ENCODE peak calls at places on chromosome 1, in seven cellular contexts. One of them, this sample, is unnamed.

GRCh38 chr1:189356206-189356605 is 1121.5 kb downstream of the BRINP3 start:
- DNase-seq in GDM1: no peak
- DNase-seq in astrocyte of the spinal cord: no peak
- DNase-seq in lung: no peak
- DNase-seq in glutamatergic neuron: no peak
- DNase-seq in A172: no peak
- DNase-seq in NCI-H510A: no peak
- DNase-seq in this sample: no peak

GRCh38 chr1:210448293-210448892 is 119.7 kb downstream of the HHAT start:
- DNase-seq in GDM1: no peak
- DNase-seq in astrocyte of the spinal cord: peak
- DNase-seq in lung: no peak
- DNase-seq in glutamatergic neuron: no peak
- DNase-seq in A172: peak
- DNase-seq in NCI-H510A: peak
- DNase-seq in this sample: peak

GRCh38 chr1:58401991-58402390 is 144.5 kb downstream of the OMA1 start:
- DNase-seq in GDM1: no peak
- DNase-seq in astrocyte of the spinal cord: no peak
- DNase-seq in lung: no peak
- DNase-seq in glutamatergic neuron: peak
- DNase-seq in A172: no peak
- DNase-seq in NCI-H510A: no peak
- DNase-seq in this sample: no peak

GRCh38 chr1:92342401-92342800 is 43.5 kb downstream of the RPAP2 start:
- DNase-seq in GDM1: no peak
- DNase-seq in astrocyte of the spinal cord: no peak
- DNase-seq in lung: no peak
- DNase-seq in glutamatergic neuron: no peak
- DNase-seq in A172: no peak
- DNase-seq in NCI-H510A: no peak
- DNase-seq in this sample: no peak

GRCh38 chr1:184060316-184060715 is 8.8 kb downstream of the TSEN15 start:
- DNase-seq in GDM1: no peak
- DNase-seq in astrocyte of the spinal cord: peak
- DNase-seq in lung: no peak
- DNase-seq in glutamatergic neuron: no peak
- DNase-seq in A172: no peak
- DNase-seq in NCI-H510A: no peak
- DNase-seq in this sample: no peak

GRCh38 chr1:186404454-186405051 is 28.9 kb downstream of the ODR4 start:
- DNase-seq in GDM1: peak
- DNase-seq in astrocyte of the spinal cord: peak
- DNase-seq in lung: no peak
- DNase-seq in glutamatergic neuron: no peak
- DNase-seq in A172: peak
- DNase-seq in NCI-H510A: no peak
- DNase-seq in this sample: peak

GRCh38 chr1:164589408-164589807 is 30.4 kb downstream of the PBX1 start:
- DNase-seq in GDM1: no peak
- DNase-seq in astrocyte of the spinal cord: no peak
- DNase-seq in lung: no peak
- DNase-seq in glutamatergic neuron: no peak
- DNase-seq in A172: no peak
- DNase-seq in NCI-H510A: no peak
- DNase-seq in this sample: no peak

GRCh38 chr1:12591267-12591938 is 26.6 kb downstream of the DHRS3 start:
- DNase-seq in GDM1: no peak
- DNase-seq in astrocyte of the spinal cord: peak
- DNase-seq in lung: no peak
- DNase-seq in glutamatergic neuron: no peak
- DNase-seq in A172: no peak
- DNase-seq in NCI-H510A: no peak
- DNase-seq in this sample: no peak

GRCh38 chr1:38775175-38775845 is 84.3 kb downstream of the RRAGC start:
- DNase-seq in GDM1: no peak
- DNase-seq in astrocyte of the spinal cord: no peak
- DNase-seq in lung: no peak
- DNase-seq in glutamatergic neuron: no peak
- DNase-seq in A172: no peak
- DNase-seq in NCI-H510A: no peak
- DNase-seq in this sample: no peak

This sample was measured in kidney glomerular epithelial cell.